ENCODE peak calls at places on chromosomes 3 and 15, in eight cellular contexts. One of them, this sample, is unnamed.

GRCh38 chr3:177930771-177931170 is 605.5 kb upstream of the KCNMB2 start:
- DNase-seq in mucosa of descending colon: no peak
- DNase-seq in Caco-2: no peak
- DNase-seq in DMS 273 treated with DMSO at 0.1 percent for 48 hours: no peak
- DNase-seq in stimulated activated CD8-positive, alpha-beta memory T cell treated with anti-CD3 and anti-CD28 coated beads, Interleukin-4, amount 100 ng/mL, for 4 hours: no peak
- DNase-seq in HT-29: no peak
- DNase-seq in foreskin fibroblast: no peak
- DNase-seq in LoVo: no peak
- DNase-seq in this sample: no peak

GRCh38 chr15:83559310-83559966 is 94.5 kb upstream of the ADAMTSL3 start:
- DNase-seq in DMS 273 treated with DMSO at 0.1 percent for 48 hours: no peak
- DNase-seq in foreskin fibroblast: peak
- DNase-seq in HT-29: peak
- DNase-seq in Caco-2: peak
- DNase-seq in LoVo: peak
- DNase-seq in mucosa of descending colon: peak
- DNase-seq in stimulated activated CD8-positive, alpha-beta memory T cell treated with anti-CD3 and anti-CD28 coated beads, Interleukin-4, amount 100 ng/mL, for 4 hours: peak
- DNase-seq in this sample: no peak

GRCh38 chr3:176352716-176353334 is 844.5 kb downstream of the TBL1XR1 start:
- DNase-seq in stimulated activated CD8-positive, alpha-beta memory T cell treated with anti-CD3 and anti-CD28 coated beads, Interleukin-4, amount 100 ng/mL, for 4 hours: no peak
- DNase-seq in mucosa of descending colon: no peak
- DNase-seq in LoVo: no peak
- DNase-seq in foreskin fibroblast: no peak
- DNase-seq in HT-29: no peak
- DNase-seq in DMS 273 treated with DMSO at 0.1 percent for 48 hours: no peak
- DNase-seq in Caco-2: no peak
- DNase-seq in this sample: no peak

GRCh38 chr3:99645277-99646106 is 7.1 kb downstream of the COL8A1 start:
- DNase-seq in stimulated activated CD8-positive, alpha-beta memory T cell treated with anti-CD3 and anti-CD28 coated beads, Interleukin-4, amount 100 ng/mL, for 4 hours: no peak
- DNase-seq in LoVo: no peak
- DNase-seq in foreskin fibroblast: no peak
- DNase-seq in DMS 273 treated with DMSO at 0.1 percent for 48 hours: no peak
- DNase-seq in HT-29: peak
- DNase-seq in mucosa of descending colon: peak
- DNase-seq in Caco-2: no peak
- DNase-seq in this sample: no peak

GRCh38 chr15:68054658-68055223 is 626 bp downstream of the PIAS1 start:
- DNase-seq in LoVo: peak
- DNase-seq in stimulated activated CD8-positive, alpha-beta memory T cell treated with anti-CD3 and anti-CD28 coated beads, Interleukin-4, amount 100 ng/mL, for 4 hours: no peak
- DNase-seq in mucosa of descending colon: peak
- DNase-seq in DMS 273 treated with DMSO at 0.1 percent for 48 hours: no peak
- DNase-seq in HT-29: peak
- DNase-seq in Caco-2: peak
- DNase-seq in foreskin fibroblast: no peak
- DNase-seq in this sample: peak

GRCh38 chr3:184682671-184683070 is 29.2 kb downstream of the MAGEF1 start:
- DNase-seq in LoVo: no peak
- DNase-seq in mucosa of descending colon: no peak
- DNase-seq in stimulated activated CD8-positive, alpha-beta memory T cell treated with anti-CD3 and anti-CD28 coated beads, Interleukin-4, amount 100 ng/mL, for 4 hours: no peak
- DNase-seq in HT-29: no peak
- DNase-seq in Caco-2: no peak
- DNase-seq in foreskin fibroblast: no peak
- DNase-seq in DMS 273 treated with DMSO at 0.1 percent for 48 hours: no peak
- DNase-seq in this sample: no peak

GRCh38 chr15:82298520-82298919 is 35.9 kb downstream of the SAXO2 start:
- DNase-seq in LoVo: no peak
- DNase-seq in mucosa of descending colon: peak
- DNase-seq in HT-29: no peak
- DNase-seq in foreskin fibroblast: no peak
- DNase-seq in stimulated activated CD8-positive, alpha-beta memory T cell treated with anti-CD3 and anti-CD28 coated beads, Interleukin-4, amount 100 ng/mL, for 4 hours: peak
- DNase-seq in Caco-2: no peak
- DNase-seq in DMS 273 treated with DMSO at 0.1 percent for 48 hours: no peak
- DNase-seq in this sample: no peak

GRCh38 chr3:187327827-187328226 is 36.3 kb upstream of the MASP1 start:
- DNase-seq in HT-29: no peak
- DNase-seq in DMS 273 treated with DMSO at 0.1 percent for 48 hours: no peak
- DNase-seq in LoVo: no peak
- DNase-seq in mucosa of descending colon: no peak
- DNase-seq in stimulated activated CD8-positive, alpha-beta memory T cell treated with anti-CD3 and anti-CD28 coated beads, Interleukin-4, amount 100 ng/mL, for 4 hours: no peak
- DNase-seq in Caco-2: no peak
- DNase-seq in foreskin fibroblast: no peak
- DNase-seq in this sample: no peak